ENCODE peak calls at places on chromosome 13, in seven cellular contexts. S is suprapubic skin; A is stimulated activated naive B cell treated with anti-CD40 and anti-IgM and Interleukin-4, amounts not matched to agents 10 μg/mL and 1 μg/mL and 100 μg/mL, for 72 hours; I is NCI-H1105 treated with DMSO at 0.1 percent for 48 hours; P is T-helper 2 cell treated with Interferon-gamma antibody and Interleukin-4, amounts not matched to agents 5 μg/mL and 100 μg/mL, for 36 hours; M is NCI-H82; N is sciatic nerve. W is an unnamed sample.
A peak's percentile ranks its signal among the peaks of the same experiment; 100 is the strongest.

GRCh38 chr13:39451860-39452301 is 151.1 kb downstream of the LHFPL6 start:
- DNase-seq in A (no peak), M (peak; percentile 83), P (no peak), N (no peak), I (no peak), S (no peak), W (no peak)

GRCh38 chr13:113297370-113297871 is 382 bp downstream of the LAMP1 start:
- DNase-seq in I (no peak), P (peak; percentile 48), N (no peak), A (peak; percentile 59), S (no peak), M (no peak), W (peak; percentile 24)

GRCh38 chr13:47374741-47375140 is 477.9 kb upstream of the HTR2A start:
- DNase-seq in P (no peak), N (no peak), A (no peak), I (no peak), S (no peak), M (no peak), W (no peak)

GRCh38 chr13:101455863-101456262 is 3.4 kb downstream of the ITGBL1 start:
- DNase-seq in N (no peak), I (no peak), P (no peak), A (no peak), S (no peak), M (no peak), W (peak; percentile 93)

GRCh38 chr13:99495478-99496321 is 5.6 kb upstream of the TM9SF2 start:
- DNase-seq in M (no peak), A (no peak), P (no peak), S (no peak), N (no peak), I (no peak), W (no peak)

GRCh38 chr13:67094952-67095351 is 135.2 kb downstream of the PCDH9 start:
- DNase-seq in S (no peak), P (no peak), M (no peak), A (no peak), N (no peak), I (no peak), W (no peak)

GRCh38 chr13:99723847-99724246 is 222.6 kb downstream of the TM9SF2 start:
- DNase-seq in S (no peak), P (no peak), N (no peak), M (no peak), I (no peak), A (no peak), W (no peak)

GRCh38 chr13:23866420-23867026 is 22.7 kb downstream of the MIPEP start:
- DNase-seq in M (peak; percentile 17), A (no peak), I (no peak), S (no peak), N (no peak), P (no peak), W (no peak)

GRCh38 chr13:20525144-20525600 is 485 bp downstream of the CRYL1 start:
- DNase-seq in P (peak; percentile 22), M (peak; percentile 64), S (no peak), A (no peak), N (no peak), I (peak; percentile 11), W (peak; percentile 15)

GRCh38 chr13:32938907-32939306 is 77.3 kb upstream of the KL start:
- DNase-seq in I (no peak), S (no peak), N (no peak), M (no peak), P (no peak), A (no peak), W (peak; percentile 54)

GRCh38 chr13:102721800-102722231 is 27.0 kb upstream of the METTL21C start:
- DNase-seq in S (no peak), M (no peak), A (no peak), P (no peak), I (no peak), N (no peak), W (peak; percentile 29)

GRCh38 chr13:112220296-112220875 is 153.4 kb downstream of the SOX1 start:
- DNase-seq in I (no peak), P (no peak), S (no peak), A (no peak), M (no peak), N (no peak), W (no peak)

GRCh38 chr13:111049791-111050538 is 65.1 kb upstream of the ARHGEF7 start:
- DNase-seq in P (no peak), S (no peak), I (peak; percentile 46), A (no peak), N (peak; percentile 81), M (peak; percentile 16), W (peak; percentile 22)

GRCh38 chr13:83819611-83820010 is 62.7 kb downstream of the SLITRK1 start:
- DNase-seq in I (no peak), P (no peak), N (no peak), M (no peak), S (no peak), A (no peak), W (peak; percentile 29)

GRCh38 chr13:22055259-22055658 is 384.4 kb downstream of the FGF9 start:
- DNase-seq in P (no peak), S (no peak), I (no peak), A (no peak), M (no peak), N (no peak), W (no peak)

GRCh38 chr13:76667551-76667950 is 218.7 kb downstream of the KCTD12 start:
- DNase-seq in M (peak; percentile 59), I (no peak), A (no peak), N (no peak), S (no peak), P (no peak), W (peak; percentile 25)

GRCh38 chr13:51107996-51108395 is 3.1 kb downstream of the C13orf42 start:
- DNase-seq in S (no peak), N (no peak), P (no peak), M (peak; percentile 38), A (no peak), I (no peak), W (no peak)

GRCh38 chr13:113552786-113553540 is 31.6 kb upstream of the TFDP1 start:
- DNase-seq in S (peak; percentile 67), M (no peak), N (no peak), P (no peak), I (no peak), A (no peak), W (no peak)

GRCh38 chr13:41458187-41458938 is 1.0 kb downstream of the RGCC start:
- DNase-seq in S (peak; percentile 80), P (peak; percentile 67), M (peak; percentile 50), I (peak; percentile 3), N (no peak), A (no peak), W (peak; percentile 16)

GRCh38 chr13:70424428-70424827 is 316.2 kb upstream of the KLHL1 start:
- DNase-seq in P (no peak), A (no peak), I (no peak), N (no peak), M (no peak), S (no peak), W (no peak)

GRCh38 chr13:74825170-74825948 is 656.6 kb downstream of the TBC1D4 start:
- DNase-seq in S (no peak), P (no peak), M (no peak), A (no peak), I (no peak), N (no peak), W (peak; percentile 83)

GRCh38 chr13:38686635-38687245 is at the start of gene FREM2:
- DNase-seq in A (no peak), S (no peak), N (peak; percentile 59), M (peak; percentile 88), I (peak; percentile 21), P (no peak), W (peak; percentile 17)

GRCh38 chr13:20977394-20977793 is 74.8 kb upstream of the XPO4 start:
- DNase-seq in A (no peak), I (no peak), P (no peak), M (no peak), N (no peak), S (no peak), W (no peak)

GRCh38 chr13:99276706-99277105 is 18.5 kb upstream of the GPR18 start:
- DNase-seq in P (no peak), M (no peak), I (no peak), A (no peak), S (no peak), N (no peak), W (no peak)

GRCh38 chr13:33352520-33352919 is 67.0 kb upstream of the STARD13 start:
- DNase-seq in I (no peak), A (no peak), P (no peak), M (no peak), S (no peak), N (no peak), W (no peak)

GRCh38 chr13:70604448-70604847 is 496.2 kb upstream of the KLHL1 start:
- DNase-seq in N (no peak), I (peak; percentile 32), P (no peak), A (no peak), S (no peak), M (no peak), W (no peak)

GRCh38 chr13:29830000-29830399 is 20.4 kb downstream of the UBL3 start:
- DNase-seq in A (no peak), I (no peak), N (no peak), S (no peak), P (no peak), M (no peak), W (no peak)

GRCh38 chr13:60090579-60090978 is 73.1 kb downstream of the DIAPH3 start:
- DNase-seq in N (no peak), S (no peak), I (no peak), A (no peak), P (no peak), M (peak; percentile 71), W (peak; percentile 16)

GRCh38 chr13:26198116-26198515 is 24.0 kb downstream of the RNF6 start:
- DNase-seq in N (no peak), S (no peak), M (no peak), P (no peak), A (no peak), I (no peak), W (no peak)

GRCh38 chr13:27534108-27534975 is 84.0 kb upstream of the MTIF3 start:
- DNase-seq in M (no peak), N (no peak), P (no peak), S (no peak), A (no peak), I (no peak), W (no peak)

GRCh38 chr13:29523199-29523931 is 72.1 kb downstream of the SLC7A1 start:
- DNase-seq in P (no peak), M (no peak), I (no peak), S (no peak), A (no peak), N (no peak), W (no peak)

GRCh38 chr13:97319088-97319487 is 97.0 kb downstream of the MBNL2 start:
- DNase-seq in I (no peak), N (no peak), P (no peak), A (no peak), M (peak; percentile 32), S (no peak), W (no peak)

GRCh38 chr13:98751397-98752110 is 918 bp downstream of the SLC15A1 start:
- DNase-seq in S (no peak), N (no peak), M (peak; percentile 32), I (no peak), A (no peak), P (no peak), W (peak; percentile 26)

GRCh38 chr13:47929156-47929555 is 71.9 kb downstream of the SUCLA2 start:
- DNase-seq in P (no peak), I (no peak), M (no peak), A (no peak), S (no peak), N (no peak), W (no peak)

GRCh38 chr13:104740616-104741222 is 1674.5 kb upstream of the SLC10A2 start:
- DNase-seq in S (no peak), M (peak; percentile 82), A (no peak), I (no peak), P (no peak), N (no peak), W (no peak)